ENCODE peak calls at places on chromosomes 5 and 9, in four cellular contexts. S is CD4-positive, alpha-beta memory T cell; E is prostate gland; P is tibial nerve. F is an unnamed sample.

GRCh38 chr5:89289604-89290003 is 406.6 kb upstream of the MEF2C start:
- DNase-seq in S (no peak), E (no peak), P (no peak), F (no peak)

GRCh38 chr5:53378590-53379247 is 101.7 kb upstream of the FST start:
- DNase-seq in S (no peak), E (no peak), P (no peak), F (no peak)

GRCh38 chr9:122216138-122216797 is 12.5 kb downstream of the LHX6 start:
- DNase-seq in S (no peak), E (no peak), P (no peak), F (no peak)

GRCh38 chr9:36731068-36731467 is 158.4 kb downstream of the MELK start:
- DNase-seq in S (no peak), E (no peak), P (no peak), F (no peak)

GRCh38 chr9:133134419-133135190 is 13.6 kb upstream of the RALGDS start:
- DNase-seq in S (peak; percentile 53), E (no peak), P (no peak), F (no peak)

GRCh38 chr5:74040811-74041491 is 415.0 kb downstream of the ARHGEF28 start:
- DNase-seq in S (no peak), E (no peak), P (no peak), F (no peak)

GRCh38 chr5:172680921-172681320 is 39.9 kb downstream of the NEURL1B start:
- DNase-seq in S (no peak), E (no peak), P (no peak), F (no peak)

GRCh38 chr9:33393581-33393980 is 8.8 kb downstream of the AQP7 start:
- DNase-seq in S (no peak), E (no peak), P (no peak), F (no peak)

GRCh38 chr9:77099388-77099787 is 77.9 kb upstream of the VPS13A start:
- DNase-seq in S (no peak), E (no peak), P (no peak), F (no peak)

GRCh38 chr9:126127591-126127990 is 199.0 kb upstream of the MVB12B start:
- DNase-seq in S (no peak), E (no peak), P (no peak), F (no peak)

GRCh38 chr9:126150411-126151030 is 176.1 kb upstream of the MVB12B start:
- DNase-seq in S (no peak), E (no peak), P (no peak), F (no peak)

GRCh38 chr5:14260637-14261036 is 117.5 kb downstream of the TRIO start:
- DNase-seq in S (no peak), E (no peak), P (no peak), F (no peak)

GRCh38 chr5:135156715-135157404 is 122.8 kb upstream of the PITX1 start:
- DNase-seq in S (no peak), E (no peak), P (no peak), F (no peak)

DNA sequence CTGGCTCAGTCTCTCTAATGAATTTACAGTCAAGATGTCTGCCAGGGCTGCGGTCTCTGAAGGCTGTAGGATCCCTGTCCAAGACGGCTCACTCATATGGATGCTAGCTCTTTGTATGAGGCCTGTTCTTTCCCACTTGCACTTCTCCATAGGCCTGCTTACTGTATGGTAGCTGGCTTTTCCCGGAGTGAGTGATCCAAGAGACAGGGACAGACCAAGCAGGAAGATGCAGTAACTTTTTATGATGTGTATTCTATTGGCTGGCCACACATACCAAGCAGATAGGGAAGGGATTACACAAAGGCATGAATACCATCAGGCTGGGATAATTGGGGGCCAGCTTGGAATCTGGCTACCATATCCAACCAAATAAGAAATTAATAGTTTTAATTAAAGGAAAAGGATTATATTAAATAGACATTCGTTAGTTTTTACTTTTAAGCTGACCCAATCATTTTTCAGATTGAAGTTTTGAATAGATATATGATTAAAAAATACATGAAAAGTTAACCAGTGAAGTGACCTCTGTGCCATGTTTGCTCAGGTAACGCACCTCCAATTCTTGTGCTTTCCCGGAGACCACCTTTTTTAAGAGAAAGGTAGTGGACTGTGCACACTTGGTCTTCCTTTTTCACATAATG is 20.6 kb downstream of the NSD1 start:
- DNase-seq in S (no peak), E (peak; percentile 54), P (no peak), F (no peak)
- H3K36me3 ChIP-seq in S (no peaks in the 10 kb centered on the region), E (no peaks in the 10 kb centered on the region), P (no peaks in the 10 kb centered on the region), F (peaks cover 6% of the 10 kb centered on the region)

GRCh38 chr9:131518553-131518952 is 12.5 kb downstream of the UCK1 start:
- DNase-seq in S (no peak), E (no peak), P (no peak), F (no peak)
- H3K36me3 ChIP-seq in S (peaks cover 87% of the 10 kb centered on the region), E (peaks cover 32% of the 10 kb centered on the region), P (peaks cover 4% of the 10 kb centered on the region), F (peaks cover 23% of the 10 kb centered on the region)

GRCh38 chr9:93010696-93011095 is 47.8 kb upstream of the SUSD3 start:
- DNase-seq in S (no peak), E (no peak), P (no peak), F (no peak)

GRCh38 chr9:93010056-93010455 is 48.4 kb upstream of the SUSD3 start:
- DNase-seq in S (no peak), E (no peak), P (no peak), F (no peak)

GRCh38 chr9:93013856-93014582 is 44.5 kb upstream of the SUSD3 start:
- DNase-seq in S (no peak), E (no peak), P (no peak), F (no peak)

GRCh38 chr9:93011114-93011513 is 47.4 kb upstream of the SUSD3 start:
- DNase-seq in S (no peak), E (no peak), P (no peak), F (no peak)

GRCh38 chr9:93012998-93013855 is 45.3 kb upstream of the SUSD3 start:
- DNase-seq in S (peak; percentile 32), E (no peak), P (no peak), F (no peak)
- H3K36me3 ChIP-seq in S (peaks cover 73% of the 10 kb centered on the region), E (no peaks in the 10 kb centered on the region), P (no peaks in the 10 kb centered on the region), F (no peaks in the 10 kb centered on the region)

GRCh38 chr9:86350006-86350755 is 4.0 kb downstream of the TUT7 start:
- DNase-seq in S (no peak), E (no peak), P (no peak), F (no peak)
- H3K36me3 ChIP-seq in S (peaks cover 1% of the 10 kb centered on the region), E (no peaks in the 10 kb centered on the region), P (no peaks in the 10 kb centered on the region), F (no peaks in the 10 kb centered on the region)

GRCh38 chr9:100268271-100268670 is 84.5 kb downstream of the TEX10 start:
- DNase-seq in S (no peak), E (no peak), P (no peak), F (no peak)

GRCh38 chr9:100267211-100267610 is 85.5 kb downstream of the TEX10 start:
- DNase-seq in S (no peak), E (no peak), P (no peak), F (no peak)

GRCh38 chr9:100269656-100270055 is 83.1 kb downstream of the TEX10 start:
- DNase-seq in S (no peak), E (no peak), P (no peak), F (no peak)
- H3K36me3 ChIP-seq in S (peaks cover 14% of the 10 kb centered on the region), E (no peaks in the 10 kb centered on the region), P (no peaks in the 10 kb centered on the region), F (no peaks in the 10 kb centered on the region)

GRCh38 chr9:16315720-16316119 is 554.8 kb downstream of the BNC2 start:
- DNase-seq in S (no peak), E (no peak), P (no peak), F (no peak)

GRCh38 chr9:16314476-16314875 is 556.0 kb downstream of the BNC2 start:
- DNase-seq in S (no peak), E (no peak), P (no peak), F (no peak)

GRCh38 chr9:16316911-16317817 is 553.3 kb downstream of the BNC2 start:
- DNase-seq in S (no peak), E (no peak), P (no peak), F (no peak)

GRCh38 chr9:16318516-16319060 is 551.9 kb downstream of the BNC2 start:
- DNase-seq in S (no peak), E (no peak), P (no peak), F (no peak)

DNA sequence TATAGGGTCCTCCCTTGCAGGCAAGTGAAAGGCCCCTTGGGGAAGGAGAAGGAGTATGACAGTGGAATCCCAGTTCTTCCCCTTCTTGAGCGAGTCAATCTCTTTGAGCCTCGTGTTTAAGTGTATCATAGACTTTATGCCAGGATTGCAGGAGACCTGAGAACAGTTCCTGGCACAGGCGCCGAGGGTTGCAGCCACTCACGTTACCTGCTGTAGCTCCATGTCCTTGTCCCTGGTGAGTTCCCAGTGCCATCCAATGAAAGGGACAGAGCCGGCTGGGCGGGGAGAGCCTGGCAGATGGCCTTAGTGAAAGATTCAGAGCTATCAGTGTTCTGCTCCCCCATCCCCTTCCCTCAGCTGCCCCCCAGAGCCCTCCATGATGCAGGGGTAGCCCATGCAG is 554.1 kb downstream of the BNC2 start:
- DNase-seq in S (no peak), E (no peak), P (no peak), F (no peak)
- H3K36me3 ChIP-seq in S (no peaks in the 10 kb centered on the region), E (no peaks in the 10 kb centered on the region), P (no peaks in the 10 kb centered on the region), F (no peaks in the 10 kb centered on the region)

GRCh38 chr9:124409410-124409809 is 5.8 kb downstream of the PSMB7 start:
- DNase-seq in S (no peak), E (no peak), P (no peak), F (no peak)
- H3K36me3 ChIP-seq in S (peaks cover 63% of the 10 kb centered on the region), E (no peaks in the 10 kb centered on the region), P (no peaks in the 10 kb centered on the region), F (peaks cover 10% of the 10 kb centered on the region)

DNA sequence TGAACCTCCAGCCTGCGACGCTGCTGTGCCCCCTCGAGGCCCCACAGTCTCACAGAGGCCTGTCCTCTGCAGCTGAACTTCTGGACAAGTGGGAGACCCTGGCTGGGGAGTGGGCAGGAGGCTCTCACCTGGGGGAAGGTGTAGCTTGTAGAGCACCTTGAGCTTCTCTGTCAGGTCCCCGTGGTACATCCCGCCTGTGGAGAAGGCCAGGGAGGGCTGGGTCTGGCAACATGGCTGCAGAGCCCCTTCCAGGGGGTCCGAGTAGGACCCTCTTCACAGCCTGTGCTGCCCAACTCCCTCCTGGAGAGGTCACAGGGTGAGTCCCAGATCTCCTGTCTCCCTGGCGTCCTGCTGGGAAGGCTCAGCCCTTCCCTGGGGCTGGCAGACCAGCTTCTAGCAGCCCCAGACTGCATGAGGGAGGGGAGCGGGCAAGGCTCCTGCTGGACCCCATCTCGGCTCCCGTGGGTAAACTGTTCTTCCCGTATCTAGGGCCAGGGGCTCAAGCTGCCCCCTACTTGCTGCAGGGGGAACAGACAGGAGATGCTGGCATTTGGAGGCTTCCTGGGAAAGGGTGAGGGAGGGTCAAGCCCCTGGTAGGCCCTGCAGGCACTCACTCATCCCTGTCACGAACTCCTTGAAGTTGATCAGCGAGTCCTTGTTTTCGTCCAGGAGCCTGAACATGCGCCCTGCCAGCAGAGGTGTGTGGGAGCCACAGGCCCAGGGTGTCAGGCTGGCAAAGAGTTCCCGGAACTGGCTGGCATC is 11.2 kb upstream of the MRNIP start:
- DNase-seq in S (no peak), E (no peak), P (no peak), F (no peak)
- H3K36me3 ChIP-seq in S (peaks cover 20% of the 10 kb centered on the region), E (peaks cover 11% of the 10 kb centered on the region), P (peaks cover 5% of the 10 kb centered on the region), F (peaks cover 18% of the 10 kb centered on the region)

DNA sequence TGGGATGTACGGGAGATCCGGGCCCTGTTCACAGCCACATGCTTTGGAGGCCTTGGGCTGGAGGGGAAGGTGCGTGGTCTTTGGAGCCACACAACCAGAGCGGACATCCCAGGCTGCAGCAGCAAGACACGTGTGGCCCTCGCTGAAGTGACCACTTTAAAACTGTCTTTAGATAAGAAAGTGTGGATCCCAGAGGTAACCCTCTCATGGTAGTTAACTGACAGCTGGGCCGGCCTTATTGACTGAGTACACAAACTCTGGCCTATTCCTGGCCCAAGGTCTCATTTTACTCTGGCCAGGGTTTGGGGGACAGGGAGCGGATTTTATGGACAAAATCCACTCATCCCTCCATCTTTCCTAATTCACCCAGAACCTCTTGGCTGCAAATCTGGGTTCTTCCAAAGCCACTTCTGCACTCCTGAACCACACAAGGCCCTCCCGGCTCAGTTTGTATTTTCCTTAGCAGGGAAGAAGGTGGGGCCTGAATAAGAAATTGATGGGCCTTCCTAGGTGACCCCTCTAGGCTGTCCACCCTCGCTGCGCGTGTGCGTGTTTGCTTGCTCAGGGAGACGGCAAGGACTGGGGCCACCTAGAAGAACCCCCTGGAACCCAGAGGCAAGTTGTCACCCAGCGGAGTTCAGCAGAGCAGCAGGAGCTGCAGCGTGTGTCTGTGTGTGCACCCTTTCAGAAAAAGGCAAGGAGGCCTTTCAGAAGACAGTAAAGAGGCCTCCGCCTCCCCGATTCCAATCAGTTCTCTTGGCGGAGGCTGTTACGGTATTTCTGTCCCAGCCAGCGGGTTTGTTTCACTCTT is 73.3 kb upstream of the ORM1 start:
- DNase-seq in S (no peak), E (no peak), P (no peak), F (no peak)
- H3K36me3 ChIP-seq in S (no peaks in the 10 kb centered on the region), E (no peaks in the 10 kb centered on the region), P (no peaks in the 10 kb centered on the region), F (no peaks in the 10 kb centered on the region)

F was measured in iPS DF 6.9.